ENCODE peak calls at places on chromosomes 12 and 14, in seven cellular contexts. N, A, O, J, E, M and D are unnamed samples.
A peak's percentile ranks its signal among the peaks of the same experiment; 100 is the strongest.

GRCh38 chr14:71714225-71714624 is 218.0 kb upstream of the RGS6 start:
- DNase-seq in N (peak; percentile 91), A (no peak), O (peak; percentile 90), J (no peak), E (no peak), M (no peak), D (no peak)

GRCh38 chr12:115013668-115014072 is 329.7 kb upstream of the TBX3 start:
- DNase-seq in N (no peak), A (no peak), O (no peak), J (no peak), E (no peak), M (no peak), D (no peak)

GRCh38 chr12:10940389-10940788 is 1.3 kb upstream of the TAS2R14 start:
- DNase-seq in N (peak; percentile 91), A (no peak), O (peak; percentile 87), J (no peak), E (peak; percentile 84), M (peak; percentile 33), D (no peak)

GRCh38 chr12:100779191-100779590 is 15.4 kb upstream of the ANO4 start:
- DNase-seq in N (no peak), A (no peak), O (no peak), J (no peak), E (no peak), M (no peak), D (no peak)

GRCh38 chr12:78120866-78121590 is 290.3 kb downstream of the NAV3 start:
- DNase-seq in N (peak; percentile 53), A (no peak), O (peak; percentile 52), J (no peak), E (no peak), M (peak; percentile 15), D (no peak)

GRCh38 chr12:11656550-11656949 is 7.1 kb downstream of the ETV6 start:
- DNase-seq in N (peak; percentile 60), A (no peak), O (no peak), J (no peak), E (no peak), M (no peak), D (no peak)

GRCh38 chr12:45988259-45988658 is 2.1 kb downstream of the SCAF11 start:
- DNase-seq in N (no peak), A (no peak), O (peak; percentile 82), J (no peak), E (no peak), M (peak; percentile 28), D (no peak)

GRCh38 chr12:80413462-80413861 is 30.6 kb upstream of the PTPRQ start:
- DNase-seq in N (peak; percentile 46), A (no peak), O (no peak), J (no peak), E (peak; percentile 3), M (no peak), D (no peak)

GRCh38 chr12:115672506-115673080 is 604.9 kb downstream of the MED13L start:
- DNase-seq in N (no peak), A (no peak), O (no peak), J (no peak), E (no peak), M (no peak), D (no peak)

GRCh38 chr12:132502149-132502881 is 12.4 kb downstream of the FBRSL1 start:
- DNase-seq in N (no peak), A (peak; percentile 93), O (no peak), J (no peak), E (peak; percentile 76), M (no peak), D (peak; percentile 23)

GRCh38 chr12:5746496-5746895 is 198.6 kb downstream of the ANO2 start:
- DNase-seq in N (no peak), A (no peak), O (no peak), J (no peak), E (no peak), M (no peak), D (no peak)

GRCh38 chr12:94208433-94208921 is 60.1 kb downstream of the PLXNC1 start:
- DNase-seq in N (peak; percentile 10), A (no peak), O (no peak), J (no peak), E (no peak), M (no peak), D (no peak)

GRCh38 chr12:32843528-32844095 is 53.0 kb downstream of the PKP2 start:
- DNase-seq in N (no peak), A (no peak), O (no peak), J (no peak), E (peak; percentile 71), M (peak; percentile 55), D (peak; percentile 26)

GRCh38 chr12:6562881-6563280 is 5.2 kb downstream of the NOP2 start:
- DNase-seq in N (no peak), A (no peak), O (no peak), J (no peak), E (no peak), M (no peak), D (no peak)

GRCh38 chr12:17976202-17976601 is 113.8 kb downstream of the RERGL start:
- DNase-seq in N (no peak), A (peak; percentile 70), O (no peak), J (peak; percentile 61), E (peak; percentile 68), M (no peak), D (peak; percentile 12)

GRCh38 chr12:46071769-46072624 is 81.6 kb upstream of the SCAF11 start:
- DNase-seq in N (peak; percentile 75), A (peak; percentile 86), O (peak; percentile 71), J (peak; percentile 80), E (peak; percentile 85), M (peak; percentile 79), D (peak; percentile 50)

GRCh38 chr14:94001501-94002396 is 4.6 kb downstream of the CCDC197 start:
- DNase-seq in N (peak; percentile 90), A (peak; percentile 80), O (peak; percentile 67), J (peak; percentile 73), E (peak; percentile 87), M (peak; percentile 62), D (peak; percentile 56)

GRCh38 chr12:45713108-45713507 is 16.4 kb upstream of the ARID2 start:
- DNase-seq in N (no peak), A (no peak), O (peak; percentile 51), J (no peak), E (no peak), M (peak; percentile 18), D (no peak)

GRCh38 chr14:49961270-49962222 is 68.7 kb downstream of the ARF6 start:
- DNase-seq in N (no peak), A (no peak), O (peak; percentile 32), J (no peak), E (no peak), M (no peak), D (no peak)

GRCh38 chr12:96907681-96908163 is 665 bp downstream of the NEDD1 start:
- DNase-seq in N (peak; percentile 23), A (peak; percentile 52), O (peak; percentile 25), J (peak; percentile 52), E (peak; percentile 70), M (peak; percentile 55), D (peak; percentile 37)

GRCh38 chr12:58247633-58248032 is 306.3 kb downstream of the ATP23 start:
- DNase-seq in N (peak; percentile 38), A (no peak), O (no peak), J (no peak), E (peak; percentile 57), M (no peak), D (no peak)

GRCh38 chr14:53621433-53621832 is 335.2 kb downstream of the BMP4 start:
- DNase-seq in N (no peak), A (no peak), O (no peak), J (no peak), E (no peak), M (no peak), D (no peak)

GRCh38 chr14:53619625-53620324 is 336.9 kb downstream of the BMP4 start:
- DNase-seq in N (peak; percentile 74), A (no peak), O (peak; percentile 64), J (no peak), E (peak; percentile 80), M (peak; percentile 66), D (no peak)

GRCh38 chr14:53620325-53620716 is 336.3 kb downstream of the BMP4 start:
- DNase-seq in N (peak; percentile 24), A (no peak), O (peak; percentile 52), J (no peak), E (peak; percentile 14), M (peak; percentile 28), D (no peak)

GRCh38 chr14:53621986-53622385 is 334.6 kb downstream of the BMP4 start:
- DNase-seq in N (no peak), A (no peak), O (peak; percentile 14), J (no peak), E (no peak), M (no peak), D (no peak)

GRCh38 chr14:53620890-53621289 is 335.7 kb downstream of the BMP4 start:
- DNase-seq in N (no peak), A (no peak), O (no peak), J (no peak), E (no peak), M (no peak), D (no peak)
- H3K23ac ChIP-seq in N (no peak overlapping the region), A (no peak overlapping the region), O (no peak overlapping the region), J (no peak overlapping the region), E (no peak overlapping the region), M (no peak overlapping the region), D (no peak overlapping the region)

DNA sequence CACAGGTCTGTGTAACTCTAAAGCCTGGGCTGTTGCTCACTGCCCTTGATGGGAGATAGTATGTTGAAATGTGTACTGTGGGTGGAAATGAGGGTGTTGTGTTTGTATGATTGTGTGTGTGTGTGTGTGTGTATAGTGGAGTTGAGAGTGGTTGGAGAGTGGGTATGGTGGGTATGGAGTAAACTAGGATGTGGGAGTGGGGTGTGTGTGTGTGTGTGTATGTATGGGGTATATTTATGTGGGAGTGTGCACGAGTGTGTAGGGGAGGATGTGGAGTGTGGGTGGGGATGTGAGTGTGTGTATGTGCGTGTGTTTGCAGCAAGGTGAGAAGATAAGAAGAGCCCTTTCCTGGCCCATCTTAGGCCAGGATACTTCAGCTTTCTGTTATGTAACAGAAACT is 22.3 kb downstream of the RPH3A start:
- DNase-seq in N (no peak), A (no peak), O (no peak), J (no peak), E (no peak), M (no peak), D (no peak)
- H3K4me2 ChIP-seq in N (no peak overlapping the region), A (no peak overlapping the region), O (no peak overlapping the region), J (no peak overlapping the region), E (no peak overlapping the region), M (no peak overlapping the region), D (no peak overlapping the region)

DNA sequence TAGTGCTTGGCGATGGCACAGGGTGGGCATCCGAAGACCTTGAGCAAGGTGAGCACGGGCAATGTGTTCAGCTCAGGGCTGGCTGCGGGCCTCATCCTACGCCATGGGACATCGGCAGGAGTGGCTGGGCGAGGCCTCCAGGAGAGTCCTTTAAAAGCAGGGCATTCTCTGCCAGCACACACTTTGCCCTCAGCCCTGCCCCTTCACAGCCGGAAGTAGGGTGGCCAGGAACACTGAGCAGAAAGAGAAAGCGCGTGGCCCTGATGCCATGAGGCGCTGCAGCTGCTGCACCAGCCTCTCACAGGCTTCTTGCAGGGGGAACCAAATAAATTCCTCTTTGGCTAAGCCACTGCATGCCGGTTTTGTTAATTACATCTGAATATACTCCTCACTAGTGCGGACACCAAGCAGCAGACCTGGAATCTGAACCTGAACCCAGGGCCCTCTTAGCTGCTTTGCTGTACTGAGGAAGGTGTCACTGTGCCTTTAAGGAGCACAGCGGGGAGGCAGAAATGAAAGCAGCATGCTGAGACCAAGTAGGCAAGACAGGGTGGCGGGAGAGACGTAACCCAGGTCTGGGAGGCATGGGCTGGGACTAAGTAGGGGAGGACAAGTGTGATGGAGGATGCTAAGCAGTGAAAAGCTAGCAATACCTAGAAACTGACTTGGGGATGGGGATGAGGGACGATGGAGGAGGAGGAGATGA is 155.2 kb downstream of the TTC7B start:
- DNase-seq in N (no peak), A (no peak), O (no peak), J (peak; percentile 56), E (no peak), M (no peak), D (no peak)
- H3K23ac ChIP-seq in N (no peak overlapping the region), A (no peak overlapping the region), O (no peak overlapping the region), J (no peak overlapping the region), E (no peak overlapping the region), M (no peak overlapping the region), D (no peak overlapping the region)

GRCh38 chr12:62931481-62931880 is 3.5 kb downstream of the PPM1H start:
- DNase-seq in N (no peak), A (no peak), O (no peak), J (no peak), E (no peak), M (no peak), D (no peak)
- H3K4me2 ChIP-seq in N (no peak overlapping the region), A (no peak overlapping the region), O (no peak overlapping the region), J (no peak overlapping the region), E (no peak overlapping the region), M (no peak overlapping the region), D (no peak overlapping the region)